ENCODE peak calls at places on chromosome 2, in nine cellular contexts. Z, G, D, O, E, J, R, V and M are unnamed samples.

GRCh38 chr2:2669316-2669715 is 338.2 kb upstream of the MYT1L start:
- DNase-seq in Z (no peak), G (no peak), D (no peak), O (no peak), E (no peak), J (no peak), R (no peak), V (no peak), M (no peak)

GRCh38 chr2:173150087-173150486 is 74.4 kb downstream of the MAP3K20 start:
- DNase-seq in Z (no peak), G (peak; percentile 92), D (no peak), O (no peak), E (no peak), J (no peak), R (no peak), V (no peak), M (no peak)

GRCh38 chr2:9145109-9145751 is 61.4 kb upstream of the ASAP2 start:
- DNase-seq in Z (peak; percentile 87), G (peak; percentile 86), D (no peak), O (peak; percentile 63), E (no peak), J (no peak), R (no peak), V (no peak), M (no peak)

GRCh38 chr2:1420746-1421480 is 7.7 kb downstream of the TPO start:
- DNase-seq in Z (no peak), G (no peak), D (no peak), O (no peak), E (no peak), J (no peak), R (no peak), V (no peak), M (no peak)

GRCh38 chr2:144650886-144651285 is 131.0 kb upstream of the ZEB2 start:
- DNase-seq in Z (no peak), G (peak; percentile 20), D (no peak), O (no peak), E (no peak), J (no peak), R (no peak), V (no peak), M (no peak)

GRCh38 chr2:240988571-240989271 is 9.7 kb upstream of the SNED1 start:
- DNase-seq in Z (no peak), G (no peak), D (no peak), O (peak; percentile 58), E (no peak), J (no peak), R (no peak), V (peak; percentile 8), M (no peak)

GRCh38 chr2:53438056-53438455 is 329.5 kb upstream of the CHAC2 start:
- DNase-seq in Z (no peak), G (no peak), D (no peak), O (no peak), E (no peak), J (no peak), R (no peak), V (no peak), M (no peak)

GRCh38 chr2:240922234-240922981 is 16.3 kb downstream of the CROCC2 start:
- DNase-seq in Z (peak; percentile 54), G (no peak), D (no peak), O (peak; percentile 47), E (no peak), J (peak; percentile 69), R (peak; percentile 4), V (peak; percentile 7), M (no peak)

GRCh38 chr2:33022989-33023731 is 76.4 kb downstream of the LTBP1 start:
- DNase-seq in Z (no peak), G (peak; percentile 89), D (no peak), O (no peak), E (no peak), J (no peak), R (no peak), V (no peak), M (no peak)

GRCh38 chr2:26088038-26088643 is 54.3 kb downstream of the RAB10 start:
- DNase-seq in Z (no peak), G (peak; percentile 42), D (no peak), O (no peak), E (no peak), J (no peak), R (no peak), V (no peak), M (peak; percentile 40)

GRCh38 chr2:28250006-28250405 is 142.7 kb upstream of the FOSL2 start:
- DNase-seq in Z (no peak), G (peak; percentile 52), D (no peak), O (no peak), E (no peak), J (no peak), R (no peak), V (no peak), M (no peak)

GRCh38 chr2:109382946-109383345 is 230.8 kb downstream of the SEPTIN10 start:
- DNase-seq in Z (peak; percentile 77), G (peak; percentile 68), D (no peak), O (peak; percentile 54), E (no peak), J (peak; percentile 82), R (no peak), V (peak; percentile 35), M (no peak)

GRCh38 chr2:116719841-116720240 is 1094.7 kb upstream of the DDX18 start:
- DNase-seq in Z (no peak), G (peak; percentile 0), D (no peak), O (no peak), E (no peak), J (no peak), R (no peak), V (no peak), M (no peak)

GRCh38 chr2:31888550-31888949 is 122.3 kb downstream of the MEMO1 start:
- DNase-seq in Z (no peak), G (no peak), D (no peak), O (no peak), E (no peak), J (no peak), R (no peak), V (no peak), M (no peak)

DNA sequence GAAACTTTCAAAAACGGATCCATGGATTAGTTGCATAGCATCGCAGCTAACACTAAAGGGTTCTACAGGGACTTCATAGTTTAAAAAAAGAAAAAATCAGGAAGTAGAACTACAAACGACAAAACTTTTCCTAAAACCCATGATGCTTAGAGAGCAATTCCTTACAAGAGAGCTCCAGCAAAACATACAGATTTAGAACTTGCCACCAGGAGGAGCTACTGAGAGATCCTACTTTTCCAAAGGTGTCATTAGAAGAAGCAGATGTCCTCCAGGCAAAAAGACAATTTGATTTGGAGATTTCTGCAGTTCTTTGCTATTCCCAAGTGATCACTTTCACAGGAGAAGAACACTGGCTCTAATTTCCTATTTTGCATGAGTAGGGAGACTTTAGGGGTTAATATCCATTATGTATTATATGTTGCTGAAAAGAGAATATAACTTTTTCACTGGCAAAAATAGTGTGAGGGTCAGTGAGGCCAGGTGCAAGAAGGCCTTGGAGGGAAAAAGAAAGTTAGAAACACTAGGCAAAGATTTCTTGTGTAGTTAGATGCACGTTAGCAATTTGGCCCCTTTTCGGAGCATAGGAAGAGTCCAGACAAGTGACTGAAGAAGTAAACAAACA is 436.2 kb downstream of the SUCLG1 start:
- DNase-seq in Z (no peak), G (peak; percentile 47), D (no peak), O (no peak), E (no peak), J (no peak), R (peak; percentile 39), V (peak; percentile 33), M (peak; percentile 29)
- TF ChIP-seq CTCF in Z (peak; percentile 50), G (peak; percentile 63), D (peak; percentile 83), O (peak; percentile 10), E (peak; percentile 70), J (no peak), R (peak; percentile 62), V (peak; percentile 23), M (peak; percentile 40)

DNA sequence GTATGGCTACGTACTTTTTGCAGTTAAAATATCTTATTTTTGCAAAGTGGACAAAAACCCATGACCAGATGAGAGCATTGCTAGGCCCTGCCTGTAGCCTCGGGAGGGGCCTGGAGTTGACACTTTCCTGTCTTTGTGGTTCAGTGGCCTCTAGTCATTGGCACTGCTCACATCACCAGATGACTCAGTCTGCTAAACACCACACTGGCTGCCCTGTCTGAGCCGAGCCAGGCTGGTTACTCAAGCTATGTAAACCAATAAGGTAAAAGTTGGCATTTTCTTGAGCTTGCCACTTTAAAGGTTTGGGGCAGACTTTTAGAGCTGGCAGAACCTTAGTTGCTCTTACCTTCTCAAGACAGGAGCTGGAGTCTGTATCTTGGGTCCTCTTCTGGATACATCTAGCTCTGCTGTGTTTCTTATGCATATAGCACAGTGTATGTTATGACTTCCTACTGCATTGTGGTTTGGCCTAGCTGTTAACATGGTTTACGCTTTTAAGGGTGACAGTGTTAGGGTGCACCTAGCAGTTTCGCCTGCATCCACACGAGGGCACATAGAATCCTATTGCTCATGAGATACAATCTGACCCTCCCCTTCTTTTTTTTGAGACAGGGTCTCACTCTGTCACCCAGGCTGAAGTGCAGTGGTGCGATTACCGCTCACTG is 76.4 kb downstream of the AP1S3 start:
- DNase-seq in Z (no peak), G (peak; percentile 90), D (no peak), O (peak; percentile 80), E (peak; percentile 53), J (no peak), R (no peak), V (peak; percentile 36), M (peak; percentile 27)
- TF ChIP-seq CTCF in Z (no peak), G (no peak), D (no peak), O (peak; percentile 21), E (peak; percentile 46), J (no peak), R (peak; percentile 23), V (no peak), M (no peak)

GRCh38 chr2:6949009-6949351 is 31.8 kb downstream of the RNF144A start:
- DNase-seq in Z (no peak), G (no peak), D (no peak), O (no peak), E (no peak), J (peak; percentile 54), R (no peak), V (no peak), M (no peak)

GRCh38 chr2:6946722-6947121 is 29.5 kb downstream of the RNF144A start:
- DNase-seq in Z (no peak), G (peak; percentile 91), D (no peak), O (no peak), E (no peak), J (no peak), R (no peak), V (no peak), M (no peak)

GRCh38 chr2:6951046-6951445 is 33.8 kb downstream of the RNF144A start:
- DNase-seq in Z (no peak), G (no peak), D (no peak), O (no peak), E (no peak), J (no peak), R (no peak), V (no peak), M (no peak)

GRCh38 chr2:6945821-6946220 is 28.6 kb downstream of the RNF144A start:
- DNase-seq in Z (peak; percentile 44), G (peak; percentile 28), D (no peak), O (no peak), E (no peak), J (no peak), R (no peak), V (no peak), M (no peak)

GRCh38 chr2:6948081-6949008 is 31.1 kb downstream of the RNF144A start:
- DNase-seq in Z (peak; percentile 42), G (no peak), D (no peak), O (no peak), E (no peak), J (no peak), R (no peak), V (no peak), M (no peak)
- TF ChIP-seq CTCF in Z (no peak), G (no peak), D (no peak), O (no peak), E (no peak), J (no peak), R (no peak), V (no peak), M (no peak)

GRCh38 chr2:105808418-105809098 is 63.8 kb downstream of the NCK2 start:
- DNase-seq in Z (no peak), G (no peak), D (no peak), O (no peak), E (no peak), J (no peak), R (no peak), V (no peak), M (no peak)
- TF ChIP-seq CTCF in Z (no peak), G (no peak), D (no peak), O (no peak), E (no peak), J (no peak), R (no peak), V (no peak), M (no peak)